ENCODE peak calls at places on chromosomes 2 and 18, in seven cellular contexts. S is IMR-90, H is endothelial cell, I is AG09309, K is cardiac muscle cell, N is fibroblast of mammary gland, U is K562. J is an unnamed sample.

GRCh38 chr18:2654105-2654827 is 1.3 kb upstream of the SMCHD1 start:
- DNase-seq in I (no peak), H (no peak), U (no peak), N (no peak), S (peak), K (no peak), J (no peak)

GRCh38 chr2:14803994-14804393 is 171.5 kb downstream of the LRATD1 start:
- DNase-seq in S (no peak), H (no peak), U (no peak), K (no peak), I (no peak), N (no peak), J (no peak)

GRCh38 chr2:107107351-107107750 is 221.4 kb upstream of the ST6GAL2 start:
- DNase-seq in N (no peak), U (no peak), I (no peak), S (no peak), K (no peak), H (no peak), J (no peak)

GRCh38 chr2:67323209-67323991 is 73.7 kb upstream of the ETAA1 start:
- DNase-seq in S (no peak), I (no peak), K (no peak), N (no peak), H (no peak), U (no peak), J (no peak)

GRCh38 chr2:20676353-20677215 is 9.6 kb downstream of the GDF7 start:
- DNase-seq in K (no peak), U (no peak), I (no peak), N (no peak), H (no peak), S (no peak), J (no peak)

GRCh38 chr18:13006731-13007550 is 15.8 kb downstream of the CEP192 start:
- DNase-seq in I (no peak), K (no peak), N (no peak), S (no peak), H (no peak), U (no peak), J (no peak)

GRCh38 chr2:133849341-133849740 is 281.1 kb upstream of the NCKAP5 start:
- DNase-seq in S (no peak), N (no peak), K (no peak), H (no peak), I (no peak), U (no peak), J (no peak)

GRCh38 chr18:73826098-73826497 is 321.5 kb downstream of the FBXO15 start:
- DNase-seq in K (no peak), I (no peak), U (no peak), H (no peak), S (peak), N (peak), J (no peak)

GRCh38 chr18:54608008-54608642 is 17.1 kb downstream of the DYNAP start:
- DNase-seq in S (peak), U (no peak), H (no peak), I (no peak), K (no peak), N (peak), J (no peak)

GRCh38 chr2:30178618-30179404 is 32.0 kb downstream of the YPEL5 start:
- DNase-seq in N (peak), K (no peak), S (peak), I (no peak), H (no peak), U (peak), J (peak)

J was measured in BJ.